ENCODE peak calls at places on chromosomes 5 and 9, in eight cellular contexts. W, O, F, H, V, L, B and J are unnamed samples.

GRCh38 chr5:72067682-72068470 is 39.4 kb upstream of the MAP1B start:
- DNase-seq in W (peak; percentile 79), O (no peak), F (no peak), H (peak; percentile 53), V (peak; percentile 63), L (no peak), B (peak; percentile 23), J (no peak)

GRCh38 chr9:132042324-132042723 is 37.3 kb downstream of the MED27 start:
- DNase-seq in W (peak; percentile 89), O (no peak), F (no peak), H (peak; percentile 94), V (peak; percentile 36), L (no peak), B (peak; percentile 84), J (no peak)

GRCh38 chr9:15999422-16000339 is 446.8 kb downstream of the CCDC171 start:
- DNase-seq in W (peak; percentile 88), O (no peak), F (no peak), H (peak; percentile 87), V (peak; percentile 50), L (no peak), B (peak; percentile 34), J (no peak)

GRCh38 chr5:159156839-159157238 is 52.5 kb downstream of the RNF145 start:
- DNase-seq in W (peak; percentile 73), O (no peak), F (peak; percentile 42), H (peak; percentile 85), V (peak; percentile 73), L (no peak), B (peak; percentile 59), J (peak; percentile 42)

GRCh38 chr5:153523831-153524230 is 33.4 kb downstream of the GRIA1 start:
- DNase-seq in W (no peak), O (peak; percentile 42), F (no peak), H (peak; percentile 59), V (no peak), L (no peak), B (peak; percentile 56), J (no peak)

GRCh38 chr9:128062856-128063831 is 4.0 kb downstream of the NAIF1 start:
- DNase-seq in W (no peak), O (no peak), F (no peak), H (no peak), V (no peak), L (no peak), B (no peak), J (no peak)

GRCh38 chr9:134699343-134699740 is 57.7 kb downstream of the COL5A1 start:
- DNase-seq in W (no peak), O (no peak), F (no peak), H (peak; percentile 66), V (no peak), L (no peak), B (no peak), J (no peak)

GRCh38 chr5:43034591-43034968 is 5.5 kb downstream of the ANXA2R start:
- DNase-seq in W (peak; percentile 86), O (no peak), F (peak; percentile 42), H (peak; percentile 87), V (no peak), L (no peak), B (no peak), J (peak; percentile 41)

GRCh38 chr5:41882765-41883164 is 12.5 kb upstream of the OXCT1 start:
- DNase-seq in W (no peak), O (no peak), F (no peak), H (no peak), V (no peak), L (no peak), B (no peak), J (no peak)

GRCh38 chr9:113241161-113241560 is 19.8 kb downstream of the SLC31A1 start:
- DNase-seq in W (no peak), O (no peak), F (no peak), H (no peak), V (no peak), L (no peak), B (no peak), J (no peak)

GRCh38 chr5:35859101-35859661 is 2.5 kb downstream of the IL7R start:
- DNase-seq in W (peak; percentile 55), O (no peak), F (peak; percentile 38), H (peak; percentile 46), V (no peak), L (no peak), B (no peak), J (no peak)

GRCh38 chr5:87433945-87434344 is 21.2 kb upstream of the CCNH start:
- DNase-seq in W (no peak), O (no peak), F (no peak), H (no peak), V (no peak), L (no peak), B (no peak), J (no peak)

GRCh38 chr5:128695791-128696520 is 157.9 kb upstream of the FBN2 start:
- DNase-seq in W (peak; percentile 26), O (no peak), F (no peak), H (no peak), V (no peak), L (no peak), B (no peak), J (peak; percentile 10)

GRCh38 chr5:130168211-130168610 is 263.9 kb downstream of the CHSY3 start:
- DNase-seq in W (peak; percentile 74), O (no peak), F (no peak), H (peak; percentile 71), V (no peak), L (no peak), B (no peak), J (no peak)

GRCh38 chr5:171269717-171270116 is 39.3 kb upstream of the TLX3 start:
- DNase-seq in W (no peak), O (no peak), F (no peak), H (peak; percentile 83), V (no peak), L (no peak), B (peak; percentile 53), J (no peak)

GRCh38 chr9:16272766-16273165 is 597.7 kb downstream of the BNC2 start:
- DNase-seq in W (no peak), O (no peak), F (no peak), H (peak; percentile 39), V (no peak), L (no peak), B (no peak), J (no peak)

GRCh38 chr9:135939351-135940265 is 21.6 kb downstream of the UBAC1 start:
- DNase-seq in W (no peak), O (no peak), F (peak; percentile 55), H (no peak), V (no peak), L (no peak), B (no peak), J (no peak)

DNA sequence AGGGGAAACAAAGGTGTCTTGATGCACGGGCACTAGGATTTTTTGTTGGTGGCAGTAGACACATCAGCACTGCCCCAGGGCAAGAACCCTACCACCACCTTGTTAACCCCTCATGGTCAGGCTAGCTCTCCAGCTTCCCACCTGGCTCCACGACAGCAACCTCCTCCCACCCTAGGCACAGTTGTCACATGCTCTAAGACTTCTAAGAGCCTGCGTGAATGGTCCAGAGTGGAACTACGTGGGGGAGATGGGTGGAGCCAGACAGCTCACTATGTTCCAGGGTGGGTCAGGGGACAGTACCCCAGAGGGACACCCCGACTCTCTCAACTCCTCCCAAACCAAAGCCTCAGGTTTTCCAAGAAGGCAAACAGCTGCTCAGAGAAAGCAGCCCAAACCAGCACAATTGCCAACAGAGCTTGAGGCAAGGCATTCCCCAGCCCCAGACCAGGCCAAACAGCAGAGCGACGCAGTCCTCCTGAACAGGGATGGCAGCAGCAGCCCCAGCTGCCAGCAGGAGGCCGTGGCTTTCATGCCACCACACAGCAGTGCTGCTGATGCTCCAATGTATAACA is 78.0 kb downstream of the NRG2 start:
- DNase-seq in W (no peak), O (no peak), F (no peak), H (no peak), V (no peak), L (no peak), B (no peak), J (no peak)
- TF ChIP-seq CTCF in W (no peak), O (no peak), F (no peak), H (no peak), V (no peak), L (no peak), B (no peak), J (no peak)

GRCh38 chr5:141780952-141781730 is 97.1 kb downstream of the PCDH1 start:
- DNase-seq in W (no peak), O (no peak), F (no peak), H (no peak), V (no peak), L (no peak), B (no peak), J (no peak)
- TF ChIP-seq CTCF in W (no peak), O (no peak), F (no peak), H (no peak), V (no peak), L (no peak), B (no peak), J (no peak)

DNA sequence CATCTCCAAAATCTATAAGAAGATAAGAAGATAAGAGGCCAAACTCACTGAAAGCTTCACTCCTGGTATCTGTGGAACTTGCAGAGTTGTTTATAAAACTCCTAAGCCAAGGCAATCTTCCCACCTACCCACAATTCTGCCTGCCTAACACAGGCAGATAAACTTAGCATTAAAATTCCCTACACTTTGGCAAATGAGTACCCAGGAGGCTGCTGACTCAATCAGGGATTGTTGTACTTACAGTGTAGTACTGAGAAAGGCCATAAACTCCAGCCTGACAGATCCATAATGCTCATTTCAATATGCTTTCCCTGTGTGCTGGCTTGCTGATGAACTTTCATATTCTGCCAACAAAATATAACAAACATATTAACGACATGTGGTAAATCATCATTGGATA is 725.2 kb downstream of the BRINP1 start:
- DNase-seq in W (no peak), O (no peak), F (no peak), H (no peak), V (no peak), L (no peak), B (no peak), J (no peak)
- TF ChIP-seq CTCF in W (no peak), O (no peak), F (no peak), H (no peak), V (no peak), L (no peak), B (no peak), J (no peak)

DNA sequence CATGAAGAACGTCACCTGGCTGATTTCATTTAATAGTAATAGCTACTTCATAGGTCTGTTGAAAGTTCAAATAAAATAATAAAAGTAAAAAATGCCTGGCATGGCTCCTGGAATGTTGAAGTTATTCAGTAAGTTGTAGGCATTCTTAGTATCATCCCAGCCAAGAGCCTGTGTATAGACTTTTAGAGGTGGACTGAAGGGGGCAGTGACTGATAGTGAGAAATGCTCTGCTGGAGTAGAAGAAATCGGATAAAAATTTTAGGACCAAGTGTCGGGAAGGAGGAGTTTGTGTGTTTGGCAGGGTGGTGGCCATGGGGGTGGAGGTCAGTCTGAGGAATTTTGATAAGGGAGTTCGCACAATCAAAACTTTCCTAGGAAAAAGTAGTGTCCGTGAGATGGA is 3.6 kb downstream of the ZFP2 start:
- DNase-seq in W (no peak), O (no peak), F (no peak), H (no peak), V (no peak), L (no peak), B (no peak), J (no peak)
- TF ChIP-seq CTCF in W (no peak), O (no peak), F (no peak), H (no peak), V (no peak), L (no peak), B (no peak), J (no peak)